ENCODE peak calls at places on chromosomes 3 and 15, in six cellular contexts. One of them, this sample, is unnamed.

GRCh38 chr15:83747050-83747717 is 93.3 kb downstream of the ADAMTSL3 start:
- DNase-seq in H9: peak
- DNase-seq in mesenchymal stem cell: peak
- DNase-seq in IMR-90: peak
- DNase-seq in H1: no peak
- DNase-seq in trophoblast cell: no peak
- DNase-seq in this sample: no peak

GRCh38 chr3:153348457-153349137 is 186.6 kb downstream of the RAP2B start:
- DNase-seq in IMR-90: peak
- DNase-seq in mesenchymal stem cell: no peak
- DNase-seq in trophoblast cell: no peak
- DNase-seq in H9: peak
- DNase-seq in H1: peak
- DNase-seq in this sample: no peak

GRCh38 chr3:125043599-125044151 is 12.1 kb downstream of the HEG1 start:
- DNase-seq in mesenchymal stem cell: peak
- DNase-seq in IMR-90: no peak
- DNase-seq in H1: no peak
- DNase-seq in trophoblast cell: no peak
- DNase-seq in H9: no peak
- DNase-seq in this sample: no peak

GRCh38 chr15:75107905-75108838 is 84.8 kb downstream of the PPCDC start:
- DNase-seq in IMR-90: peak
- DNase-seq in trophoblast cell: peak
- DNase-seq in H9: no peak
- DNase-seq in mesenchymal stem cell: peak
- DNase-seq in H1: no peak
- DNase-seq in this sample: no peak

GRCh38 chr3:23075478-23075877 is 127.6 kb upstream of the UBE2E2 start:
- DNase-seq in IMR-90: peak
- DNase-seq in H1: no peak
- DNase-seq in H9: no peak
- DNase-seq in mesenchymal stem cell: no peak
- DNase-seq in trophoblast cell: no peak
- DNase-seq in this sample: no peak

GRCh38 chr15:58628206-58629057 is 121.1 kb downstream of the ADAM10 start:
- DNase-seq in mesenchymal stem cell: peak
- DNase-seq in H9: no peak
- DNase-seq in trophoblast cell: no peak
- DNase-seq in IMR-90: no peak
- DNase-seq in H1: no peak
- DNase-seq in this sample: no peak

GRCh38 chr3:119145500-119146167 is at the start of gene TEX55:
- DNase-seq in trophoblast cell: peak
- DNase-seq in H1: no peak
- DNase-seq in IMR-90: peak
- DNase-seq in H9: peak
- DNase-seq in mesenchymal stem cell: peak
- DNase-seq in this sample: no peak

GRCh38 chr3:149273096-149273751 is 51.6 kb upstream of the CP start:
- DNase-seq in trophoblast cell: peak
- DNase-seq in H1: peak
- DNase-seq in H9: peak
- DNase-seq in mesenchymal stem cell: peak
- DNase-seq in IMR-90: peak
- DNase-seq in this sample: peak

GRCh38 chr3:139710212-139710611 is 32.4 kb upstream of the NMNAT3 start:
- DNase-seq in mesenchymal stem cell: no peak
- DNase-seq in H9: no peak
- DNase-seq in H1: no peak
- DNase-seq in IMR-90: no peak
- DNase-seq in trophoblast cell: no peak
- DNase-seq in this sample: no peak

GRCh38 chr3:33447958-33448357 is 7.8 kb upstream of the UBP1 start:
- DNase-seq in IMR-90: no peak
- DNase-seq in trophoblast cell: no peak
- DNase-seq in H9: no peak
- DNase-seq in H1: no peak
- DNase-seq in mesenchymal stem cell: no peak
- DNase-seq in this sample: no peak

GRCh38 chr3:146746190-146746589 is 141.0 kb upstream of the PLSCR5 start:
- DNase-seq in IMR-90: peak
- DNase-seq in H9: no peak
- DNase-seq in trophoblast cell: no peak
- DNase-seq in mesenchymal stem cell: no peak
- DNase-seq in H1: no peak
- DNase-seq in this sample: no peak

GRCh38 chr3:140717915-140718314 is 40.1 kb downstream of the TRIM42 start:
- DNase-seq in trophoblast cell: no peak
- DNase-seq in IMR-90: no peak
- DNase-seq in mesenchymal stem cell: no peak
- DNase-seq in H9: no peak
- DNase-seq in H1: no peak
- DNase-seq in this sample: no peak

GRCh38 chr3:108037770-108038169 is 53.1 kb downstream of the CD47 start:
- DNase-seq in H1: no peak
- DNase-seq in mesenchymal stem cell: no peak
- DNase-seq in H9: no peak
- DNase-seq in trophoblast cell: no peak
- DNase-seq in IMR-90: no peak
- DNase-seq in this sample: no peak

DNA sequence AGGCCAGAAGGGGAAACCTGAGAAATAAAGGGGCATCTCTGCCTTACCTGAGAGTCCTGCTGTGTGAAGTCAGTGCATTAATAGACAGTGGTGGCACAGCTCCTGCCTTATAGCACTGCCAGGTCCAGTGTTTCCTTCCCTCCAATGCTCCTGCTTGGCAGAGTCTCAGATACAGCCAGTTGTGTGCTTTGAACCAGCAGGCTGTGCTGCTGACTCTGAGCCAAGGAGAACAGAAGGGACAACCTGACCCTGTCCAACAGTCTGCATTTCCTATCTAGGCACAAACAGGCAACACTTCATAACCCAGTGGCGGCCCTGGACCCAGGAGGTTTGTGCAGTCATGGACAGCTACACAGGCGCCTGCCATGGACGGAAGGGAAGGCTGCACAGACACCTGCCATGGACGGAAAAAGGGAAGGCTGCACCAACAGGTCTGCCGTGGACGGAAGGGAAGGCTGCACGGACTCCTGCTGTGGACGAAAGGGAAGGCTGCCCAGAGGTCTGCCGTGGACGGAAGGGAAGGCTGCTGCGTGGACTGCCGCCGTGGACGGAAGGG is 33.9 kb upstream of the PLXNA1 start:
- DNase-seq in IMR-90: no peak
- DNase-seq in H9: no peak
- DNase-seq in mesenchymal stem cell: no peak
- DNase-seq in trophoblast cell: no peak
- DNase-seq in H1: no peak
- DNase-seq in this sample: no peak
- H4K8ac ChIP-seq in IMR-90: no peak
- H4K8ac ChIP-seq in H9: no peak
- H4K8ac ChIP-seq in mesenchymal stem cell: no peak
- H4K8ac ChIP-seq in trophoblast cell: no peak
- H4K8ac ChIP-seq in H1: no peak
- H4K8ac ChIP-seq in this sample: peak

GRCh38 chr15:62544446-62544845 is 379.4 kb upstream of the C2CD4B start:
- DNase-seq in H9: no peak
- DNase-seq in IMR-90: no peak
- DNase-seq in mesenchymal stem cell: no peak
- DNase-seq in H1: no peak
- DNase-seq in trophoblast cell: no peak
- DNase-seq in this sample: no peak
- H2AK5ac ChIP-seq in H9: no peak
- H2AK5ac ChIP-seq in IMR-90: no peak
- H2AK5ac ChIP-seq in mesenchymal stem cell: no peak
- H2AK5ac ChIP-seq in H1: no peak
- H2AK5ac ChIP-seq in trophoblast cell: no peak
- H2AK5ac ChIP-seq in this sample: no peak

DNA sequence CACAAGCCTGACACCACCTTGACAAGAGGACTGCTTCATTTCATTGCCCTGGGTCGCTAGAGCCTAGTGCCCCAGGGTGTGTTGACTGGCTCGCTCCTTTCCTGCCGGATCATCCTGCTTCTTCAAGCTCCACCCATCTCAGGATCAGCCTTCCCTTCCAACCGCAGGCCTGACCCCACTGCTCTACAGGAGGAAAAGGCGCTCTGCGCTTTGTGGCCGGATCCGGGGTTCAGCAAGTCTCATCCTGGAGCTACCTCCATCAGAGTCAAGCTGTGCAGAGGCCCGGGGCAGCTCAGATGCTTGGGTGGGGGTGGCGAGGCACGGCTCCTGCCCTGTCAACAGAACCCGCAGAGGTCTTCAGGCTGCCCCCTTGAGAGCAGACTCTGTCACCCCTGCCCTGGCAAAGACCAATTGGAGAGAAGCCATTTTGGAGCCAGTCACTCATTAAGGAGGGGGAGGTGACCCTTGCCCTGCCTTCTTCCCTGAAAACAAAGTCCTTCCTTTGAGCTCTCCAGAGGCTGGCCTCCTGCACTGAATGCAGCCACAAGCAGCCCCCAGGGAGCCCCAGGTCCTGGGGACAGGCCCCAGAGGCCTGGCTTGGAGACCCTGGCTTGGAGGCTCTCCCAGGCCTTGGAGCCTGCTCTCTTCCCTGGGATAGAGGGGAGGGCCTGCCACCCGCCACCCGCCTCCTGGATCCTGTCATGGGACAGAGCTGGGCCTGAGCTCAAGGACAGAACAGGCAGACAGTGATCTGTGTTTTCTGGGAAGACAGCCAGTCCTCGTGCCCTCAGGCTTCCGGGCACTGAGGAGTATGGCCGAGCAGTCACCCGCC is 80.3 kb downstream of the CPN2 start:
- DNase-seq in trophoblast cell: no peak
- DNase-seq in H9: peak
- DNase-seq in mesenchymal stem cell: peak
- DNase-seq in IMR-90: no peak
- DNase-seq in H1: no peak
- DNase-seq in this sample: peak
- H2AFZ ChIP-seq in trophoblast cell: no peak
- H2AFZ ChIP-seq in H9: no peak
- H2AFZ ChIP-seq in mesenchymal stem cell: no peak
- H2AFZ ChIP-seq in IMR-90: peak
- H2AFZ ChIP-seq in H1: peak
- H2AFZ ChIP-seq in this sample: peak

GRCh38 chr3:98874602-98875249 is 26.8 kb downstream of the DCBLD2 start:
- DNase-seq in IMR-90: no peak
- DNase-seq in H9: no peak
- DNase-seq in mesenchymal stem cell: no peak
- DNase-seq in trophoblast cell: no peak
- DNase-seq in H1: no peak
- DNase-seq in this sample: no peak
- H4K8ac ChIP-seq in IMR-90: peak
- H4K8ac ChIP-seq in H9: no peak
- H4K8ac ChIP-seq in mesenchymal stem cell: no peak
- H4K8ac ChIP-seq in trophoblast cell: no peak
- H4K8ac ChIP-seq in H1: no peak
- H4K8ac ChIP-seq in this sample: no peak

DNA sequence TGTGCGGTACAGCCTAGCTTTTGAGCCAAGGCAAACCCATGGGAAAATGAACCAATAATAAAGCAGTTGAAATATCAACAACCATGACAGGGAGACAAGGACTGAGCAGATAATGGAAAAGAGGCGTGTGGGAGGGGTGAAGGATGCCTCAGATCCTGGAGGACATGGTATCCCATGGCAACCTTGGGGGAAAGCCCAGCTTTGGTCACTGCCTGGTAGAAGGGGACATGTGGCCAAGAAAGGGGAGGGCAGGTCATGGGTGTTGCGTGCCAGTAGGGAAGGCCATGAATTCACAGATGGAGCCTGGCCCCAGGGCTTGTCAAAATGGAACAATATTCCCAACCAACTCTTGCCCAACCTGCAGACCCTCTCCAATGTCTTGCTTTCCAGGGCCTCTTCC is 140.5 kb upstream of the SMAD3 start:
- DNase-seq in H9: no peak
- DNase-seq in IMR-90: no peak
- DNase-seq in mesenchymal stem cell: no peak
- DNase-seq in trophoblast cell: no peak
- DNase-seq in H1: no peak
- DNase-seq in this sample: no peak
- H2AK5ac ChIP-seq in H9: no peak
- H2AK5ac ChIP-seq in IMR-90: no peak
- H2AK5ac ChIP-seq in mesenchymal stem cell: no peak
- H2AK5ac ChIP-seq in trophoblast cell: no peak
- H2AK5ac ChIP-seq in H1: no peak
- H2AK5ac ChIP-seq in this sample: peak

GRCh38 chr3:176964656-176965055 is 232.6 kb downstream of the TBL1XR1 start:
- DNase-seq in H9: no peak
- DNase-seq in mesenchymal stem cell: no peak
- DNase-seq in IMR-90: no peak
- DNase-seq in trophoblast cell: no peak
- DNase-seq in H1: no peak
- DNase-seq in this sample: no peak

GRCh38 chr3:176954517-176954916 is 242.8 kb downstream of the TBL1XR1 start:
- DNase-seq in H9: no peak
- DNase-seq in mesenchymal stem cell: no peak
- DNase-seq in H1: no peak
- DNase-seq in trophoblast cell: no peak
- DNase-seq in IMR-90: no peak
- DNase-seq in this sample: no peak

GRCh38 chr3:176958560-176958959 is 238.7 kb downstream of the TBL1XR1 start:
- DNase-seq in IMR-90: no peak
- DNase-seq in mesenchymal stem cell: no peak
- DNase-seq in H1: no peak
- DNase-seq in H9: no peak
- DNase-seq in trophoblast cell: peak
- DNase-seq in this sample: no peak

GRCh38 chr3:176961916-176962315 is 235.4 kb downstream of the TBL1XR1 start:
- DNase-seq in H1: no peak
- DNase-seq in mesenchymal stem cell: peak
- DNase-seq in H9: no peak
- DNase-seq in IMR-90: peak
- DNase-seq in trophoblast cell: no peak
- DNase-seq in this sample: no peak

GRCh38 chr3:176959867-176960266 is 237.4 kb downstream of the TBL1XR1 start:
- DNase-seq in H1: no peak
- DNase-seq in IMR-90: no peak
- DNase-seq in mesenchymal stem cell: no peak
- DNase-seq in trophoblast cell: no peak
- DNase-seq in H9: no peak
- DNase-seq in this sample: no peak
- H2AFZ ChIP-seq in H1: no peak
- H2AFZ ChIP-seq in IMR-90: no peak
- H2AFZ ChIP-seq in mesenchymal stem cell: no peak
- H2AFZ ChIP-seq in trophoblast cell: no peak
- H2AFZ ChIP-seq in H9: no peak
- H2AFZ ChIP-seq in this sample: no peak

GRCh38 chr3:181695661-181696491 is 15.8 kb upstream of the SOX2 start:
- DNase-seq in mesenchymal stem cell: no peak
- DNase-seq in H9: no peak
- DNase-seq in IMR-90: no peak
- DNase-seq in H1: no peak
- DNase-seq in trophoblast cell: no peak
- DNase-seq in this sample: no peak
- H4K8ac ChIP-seq in mesenchymal stem cell: no peak
- H4K8ac ChIP-seq in H9: no peak
- H4K8ac ChIP-seq in IMR-90: no peak
- H4K8ac ChIP-seq in H1: no peak
- H4K8ac ChIP-seq in trophoblast cell: peak
- H4K8ac ChIP-seq in this sample: no peak

This sample was measured in neuronal stem cell.